ENCODE peak calls at places on chromosome 17, in five cellular contexts. D is HL-60, A is A549, N is GM23338, B is GM12878. F is an unnamed sample.
A peak's percentile ranks its signal among the peaks of the same experiment; 100 is the strongest.

GRCh38 chr17:36544049-36544319 is 735 bp upstream of the GGNBP2 start:
- DNase-seq in D (no peak), N (peak; percentile 52), B (peak; percentile 27), A (peak; percentile 46), F (no peak)

GRCh38 chr17:68567035-68567434 is 34.1 kb downstream of the FAM20A start:
- DNase-seq in D (no peak), B (no peak), A (no peak), N (no peak), F (no peak)

GRCh38 chr17:48723555-48724239 is 712 bp downstream of the PRAC2 start:
- DNase-seq in D (no peak), A (no peak), N (peak; percentile 88), B (no peak), F (no peak)

GRCh38 chr17:76136276-76137025 is 4.6 kb downstream of the FOXJ1 start:
- DNase-seq in D (no peak), A (no peak), B (no peak), N (peak; percentile 76), F (no peak)

GRCh38 chr17:40310882-40311391 is 2.0 kb downstream of the RARA start:
- DNase-seq in A (no peak), D (no peak), B (no peak), N (no peak), F (no peak)

GRCh38 chr17:1413281-1413791 is 13.3 kb upstream of the YWHAE start:
- DNase-seq in N (no peak), A (no peak), B (no peak), D (no peak), F (peak; percentile 60)

GRCh38 chr17:13919818-13920217 is 149.5 kb upstream of the COX10 start:
- DNase-seq in D (no peak), B (no peak), A (no peak), N (no peak), F (no peak)

GRCh38 chr17:44967907-44968224 is 237 bp downstream of the C1QL1 start:
- DNase-seq in B (no peak), D (no peak), N (no peak), A (no peak), F (no peak)

GRCh38 chr17:8868529-8868951 is 1.1 kb upstream of the PIK3R6 start:
- DNase-seq in A (no peak), B (no peak), N (no peak), D (no peak), F (no peak)

GRCh38 chr17:46976626-46977270 is 2.3 kb downstream of the RPRML start:
- DNase-seq in B (no peak), N (peak; percentile 45), A (no peak), D (no peak), F (no peak)

GRCh38 chr17:2102931-2103398 is 48.1 kb downstream of the HIC1 start:
- DNase-seq in D (no peak), A (no peak), N (no peak), B (no peak), F (no peak)

DNA sequence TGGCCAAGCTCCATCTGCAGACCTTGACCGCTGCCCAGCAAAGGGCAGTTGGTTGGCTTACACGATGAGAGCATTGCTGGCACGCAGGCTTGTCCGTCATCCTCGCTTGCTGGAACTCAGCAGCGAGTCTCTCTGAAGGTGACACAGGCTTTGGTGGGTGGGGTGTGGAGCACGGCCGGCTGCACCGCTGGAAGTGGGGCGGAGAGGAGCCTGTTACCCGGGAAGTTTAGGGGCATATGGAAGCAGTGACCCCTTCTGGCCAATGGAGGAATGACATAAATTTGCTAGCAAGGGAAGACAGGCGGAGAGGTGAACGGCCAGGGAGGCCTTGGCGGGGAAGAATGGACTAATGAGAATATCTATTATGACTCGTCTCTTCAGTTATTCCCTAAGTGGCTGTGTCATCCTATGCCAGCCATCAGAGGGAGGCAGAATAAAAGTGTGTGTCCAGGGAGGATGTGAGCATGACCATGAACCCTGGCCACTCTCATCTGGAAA is 65.9 kb upstream of the SDK2 start:
- DNase-seq in B (peak; percentile 5), D (peak; percentile 43), N (peak; percentile 90), A (peak; percentile 79), F (peak; percentile 28)
- TF ChIP-seq REST in B (no peak), D (no peak), N (no peak), A (no peak), F (no peak)

GRCh38 chr17:6686026-6686425 is 27.1 kb downstream of the SLC13A5 start:
- DNase-seq in B (no peak), N (no peak), A (no peak), D (no peak), F (no peak)
- TF ChIP-seq REST in B (no peak), N (no peak), A (no peak), D (no peak), F (no peak)

GRCh38 chr17:30427611-30428010 is 48.9 kb downstream of the CPD start:
- DNase-seq in A (no peak), N (no peak), B (no peak), D (no peak), F (no peak)

GRCh38 chr17:30426292-30426691 is 47.6 kb downstream of the CPD start:
- DNase-seq in N (no peak), B (no peak), A (no peak), D (no peak), F (no peak)

GRCh38 chr17:30433514-30433913 is 43.7 kb upstream of the GOSR1 start:
- DNase-seq in N (no peak), A (peak; percentile 20), B (no peak), D (no peak), F (no peak)

GRCh38 chr17:30429155-30429554 is 48.1 kb upstream of the GOSR1 start:
- DNase-seq in B (no peak), D (no peak), N (no peak), A (no peak), F (no peak)
- TF ChIP-seq REST in B (no peak), D (no peak), N (no peak), A (no peak), F (no peak)

GRCh38 chr17:73227944-73228343 is 33.7 kb downstream of the CPSF4L start:
- DNase-seq in D (no peak), N (no peak), A (no peak), B (no peak), F (no peak)
- TF ChIP-seq REST in D (no peak), N (no peak), A (no peak), B (no peak), F (no peak)

GRCh38 chr17:385195-385835 is 32.7 kb upstream of the RPH3AL start:
- DNase-seq in B (no peak), D (no peak), A (peak; percentile 53), N (peak; percentile 66), F (no peak)
- TF ChIP-seq REST in B (no peak), D (no peak), A (no peak), N (no peak), F (no peak)

DNA sequence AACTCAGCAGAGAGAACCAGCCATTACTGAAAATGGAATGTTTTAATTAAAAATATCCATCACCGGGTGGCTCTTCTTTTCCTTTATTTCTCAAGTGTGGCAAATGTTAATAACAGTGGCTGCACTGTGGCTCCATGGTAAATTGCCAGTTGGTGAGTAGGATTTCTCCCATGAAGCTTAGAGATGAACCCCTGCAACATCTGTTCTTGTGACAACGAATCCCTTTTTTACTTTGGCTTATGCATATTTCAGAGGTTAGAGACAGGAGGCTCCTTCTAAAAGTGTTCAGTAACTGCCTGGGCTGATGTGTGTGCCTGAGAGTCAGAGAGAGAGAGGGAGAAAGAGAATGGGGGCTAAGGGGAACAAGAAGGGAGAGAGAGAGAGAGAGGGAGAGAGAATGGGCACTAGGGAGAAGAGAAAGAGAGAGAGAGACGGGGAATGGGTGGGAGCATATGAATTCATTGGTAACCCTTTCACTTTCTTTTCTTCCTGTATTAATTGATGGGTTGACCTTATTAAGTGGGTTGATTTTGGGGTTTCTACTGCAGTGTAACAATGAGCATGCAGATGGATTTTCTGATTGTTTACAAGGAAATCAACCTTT is 50.1 kb downstream of the RPTOR start:
- DNase-seq in N (no peak), D (no peak), A (no peak), B (no peak), F (no peak)
- TF ChIP-seq REST in N (no peak), D (no peak), A (no peak), B (no peak), F (no peak)

GRCh38 chr17:7219812-7220592 is at the start of the genes ACADVL and DLG4:
- DNase-seq in A (peak; percentile 96), N (peak; percentile 95), B (no peak), D (no peak), F (no peak)

GRCh38 chr17:7217113-7217987 is 2.3 kb downstream of the DLG4 start:
- DNase-seq in A (peak; percentile 74), D (no peak), B (no peak), N (peak; percentile 89), F (no peak)

GRCh38 chr17:7219434-7219811 is 213 bp downstream of the DLG4 start:
- DNase-seq in N (no peak), A (no peak), B (no peak), D (no peak), F (no peak)

GRCh38 chr17:7218166-7218565 is 1.5 kb downstream of the DLG4 start:
- DNase-seq in D (no peak), A (no peak), N (no peak), B (no peak), F (no peak)

GRCh38 chr17:7218774-7219173 is 862 bp downstream of the DLG4 start:
- DNase-seq in B (no peak), A (no peak), N (no peak), D (no peak), F (no peak)
- TF ChIP-seq REST in B (no peak), A (no peak), N (no peak), D (no peak), F (no peak)

GRCh38 chr17:56779898-56780777 is 53.6 kb downstream of the C17orf67 start:
- DNase-seq in A (peak; percentile 67), N (peak; percentile 79), B (no peak), D (peak; percentile 73), F (no peak)

GRCh38 chr17:56779306-56779705 is 54.4 kb downstream of the C17orf67 start:
- DNase-seq in D (no peak), A (no peak), B (no peak), N (no peak), F (no peak)

GRCh38 chr17:56778898-56779297 is 54.8 kb downstream of the C17orf67 start:
- DNase-seq in A (no peak), D (no peak), B (no peak), N (no peak), F (no peak)

GRCh38 chr17:56785396-56785795 is 48.3 kb downstream of the C17orf67 start:
- DNase-seq in A (no peak), D (no peak), B (no peak), N (no peak), F (no peak)

GRCh38 chr17:56781944-56782737 is 51.6 kb downstream of the C17orf67 start:
- DNase-seq in D (no peak), B (no peak), A (no peak), N (no peak), F (no peak)
- TF ChIP-seq REST in D (no peak), B (no peak), A (no peak), N (no peak), F (no peak)

F was measured in Panc1.